ENCODE peak calls at places on chromosomes 2 and 18, in six cellular contexts. One of them, this sample, is unnamed.

GRCh38 chr18:80233201-80233835 is 14.0 kb downstream of the PARD6G start:
- DNase-seq in astrocyte of the spinal cord: no peak
- DNase-seq in heart left ventricle: no peak
- DNase-seq in mesendoderm: no peak
- DNase-seq in CD8-positive, alpha-beta T cell: no peak
- DNase-seq in coronary artery: no peak
- DNase-seq in this sample: no peak

GRCh38 chr2:121242976-121243375 is 42.0 kb downstream of the TFCP2L1 start:
- DNase-seq in astrocyte of the spinal cord: no peak
- DNase-seq in heart left ventricle: no peak
- DNase-seq in mesendoderm: no peak
- DNase-seq in CD8-positive, alpha-beta T cell: no peak
- DNase-seq in coronary artery: no peak
- DNase-seq in this sample: no peak

GRCh38 chr2:54519841-54520459 is 63.8 kb downstream of the SPTBN1 start:
- DNase-seq in astrocyte of the spinal cord: no peak
- DNase-seq in heart left ventricle: no peak
- DNase-seq in mesendoderm: no peak
- DNase-seq in CD8-positive, alpha-beta T cell: no peak
- DNase-seq in coronary artery: no peak
- DNase-seq in this sample: no peak

GRCh38 chr2:109124982-109125594 is 3.9 kb upstream of the SH3RF3 start:
- DNase-seq in astrocyte of the spinal cord: no peak
- DNase-seq in heart left ventricle: no peak
- DNase-seq in mesendoderm: peak; percentile 34
- DNase-seq in CD8-positive, alpha-beta T cell: no peak
- DNase-seq in coronary artery: no peak
- DNase-seq in this sample: no peak

GRCh38 chr2:27078267-27079194 is at the start of gene EMILIN1:
- DNase-seq in astrocyte of the spinal cord: peak; percentile 96
- DNase-seq in heart left ventricle: peak; percentile 89
- DNase-seq in mesendoderm: peak; percentile 19
- DNase-seq in CD8-positive, alpha-beta T cell: no peak
- DNase-seq in coronary artery: peak; percentile 97
- DNase-seq in this sample: no peak

GRCh38 chr2:63667132-63667531 is 78.4 kb downstream of the MDH1 start:
- DNase-seq in astrocyte of the spinal cord: no peak
- DNase-seq in heart left ventricle: no peak
- DNase-seq in mesendoderm: no peak
- DNase-seq in CD8-positive, alpha-beta T cell: no peak
- DNase-seq in coronary artery: no peak
- DNase-seq in this sample: no peak

GRCh38 chr2:66901344-66901743 is 466.4 kb downstream of the MEIS1 start:
- DNase-seq in astrocyte of the spinal cord: peak; percentile 36
- DNase-seq in heart left ventricle: peak; percentile 11
- DNase-seq in mesendoderm: no peak
- DNase-seq in CD8-positive, alpha-beta T cell: no peak
- DNase-seq in coronary artery: no peak
- DNase-seq in this sample: no peak

GRCh38 chr2:31475692-31476091 is 61.1 kb upstream of the XDH start:
- DNase-seq in astrocyte of the spinal cord: peak; percentile 43
- DNase-seq in heart left ventricle: no peak
- DNase-seq in mesendoderm: no peak
- DNase-seq in CD8-positive, alpha-beta T cell: no peak
- DNase-seq in coronary artery: no peak
- DNase-seq in this sample: no peak

GRCh38 chr18:59837586-59837985 is 62.2 kb upstream of the PMAIP1 start:
- DNase-seq in astrocyte of the spinal cord: peak; percentile 66
- DNase-seq in heart left ventricle: peak; percentile 17
- DNase-seq in mesendoderm: peak; percentile 85
- DNase-seq in CD8-positive, alpha-beta T cell: no peak
- DNase-seq in coronary artery: no peak
- DNase-seq in this sample: peak; percentile 55

GRCh38 chr2:189348369-189348768 is 92.9 kb upstream of the WDR75 start:
- DNase-seq in astrocyte of the spinal cord: no peak
- DNase-seq in heart left ventricle: no peak
- DNase-seq in mesendoderm: no peak
- DNase-seq in CD8-positive, alpha-beta T cell: no peak
- DNase-seq in coronary artery: no peak
- DNase-seq in this sample: no peak

GRCh38 chr2:155115856-155116255 is 417.4 kb downstream of the KCNJ3 start:
- DNase-seq in astrocyte of the spinal cord: no peak
- DNase-seq in heart left ventricle: no peak
- DNase-seq in mesendoderm: no peak
- DNase-seq in CD8-positive, alpha-beta T cell: no peak
- DNase-seq in coronary artery: no peak
- DNase-seq in this sample: no peak

GRCh38 chr2:232400244-232401015 is 6.2 kb upstream of the ALPG start:
- DNase-seq in astrocyte of the spinal cord: no peak
- DNase-seq in heart left ventricle: no peak
- DNase-seq in mesendoderm: no peak
- DNase-seq in CD8-positive, alpha-beta T cell: no peak
- DNase-seq in coronary artery: no peak
- DNase-seq in this sample: no peak

GRCh38 chr2:205660521-205661124 is 21.7 kb upstream of the NRP2 start:
- DNase-seq in astrocyte of the spinal cord: peak; percentile 88
- DNase-seq in heart left ventricle: peak; percentile 39
- DNase-seq in mesendoderm: no peak
- DNase-seq in CD8-positive, alpha-beta T cell: peak; percentile 38
- DNase-seq in coronary artery: no peak
- DNase-seq in this sample: peak; percentile 68

GRCh38 chr2:72222829-72223564 is 75.3 kb upstream of the CYP26B1 start:
- DNase-seq in astrocyte of the spinal cord: peak; percentile 60
- DNase-seq in heart left ventricle: no peak
- DNase-seq in mesendoderm: no peak
- DNase-seq in CD8-positive, alpha-beta T cell: no peak
- DNase-seq in coronary artery: no peak
- DNase-seq in this sample: no peak

GRCh38 chr2:69685321-69686048 is 41.9 kb upstream of the AAK1 start:
- DNase-seq in astrocyte of the spinal cord: peak; percentile 62
- DNase-seq in heart left ventricle: no peak
- DNase-seq in mesendoderm: no peak
- DNase-seq in CD8-positive, alpha-beta T cell: no peak
- DNase-seq in coronary artery: no peak
- DNase-seq in this sample: no peak

GRCh38 chr2:71256421-71256820 is 29.5 kb upstream of the PAIP2B start:
- DNase-seq in astrocyte of the spinal cord: no peak
- DNase-seq in heart left ventricle: no peak
- DNase-seq in mesendoderm: no peak
- DNase-seq in CD8-positive, alpha-beta T cell: no peak
- DNase-seq in coronary artery: no peak
- DNase-seq in this sample: no peak

GRCh38 chr2:125679903-125680302 is 976.1 kb upstream of the GYPC start:
- DNase-seq in astrocyte of the spinal cord: no peak
- DNase-seq in heart left ventricle: no peak
- DNase-seq in mesendoderm: peak; percentile 13
- DNase-seq in CD8-positive, alpha-beta T cell: no peak
- DNase-seq in coronary artery: no peak
- DNase-seq in this sample: no peak

GRCh38 chr2:223590964-223591363 is 11.2 kb downstream of the SCG2 start:
- DNase-seq in astrocyte of the spinal cord: peak; percentile 88
- DNase-seq in heart left ventricle: no peak
- DNase-seq in mesendoderm: no peak
- DNase-seq in CD8-positive, alpha-beta T cell: no peak
- DNase-seq in coronary artery: no peak
- DNase-seq in this sample: no peak

GRCh38 chr2:223314831-223315230 is 262.8 kb downstream of the KCNE4 start:
- DNase-seq in astrocyte of the spinal cord: peak; percentile 47
- DNase-seq in heart left ventricle: no peak
- DNase-seq in mesendoderm: no peak
- DNase-seq in CD8-positive, alpha-beta T cell: no peak
- DNase-seq in coronary artery: no peak
- DNase-seq in this sample: no peak

GRCh38 chr18:22503803-22504202 is 86.1 kb upstream of the CTAGE1 start:
- DNase-seq in astrocyte of the spinal cord: no peak
- DNase-seq in heart left ventricle: peak; percentile 51
- DNase-seq in mesendoderm: no peak
- DNase-seq in CD8-positive, alpha-beta T cell: no peak
- DNase-seq in coronary artery: peak; percentile 80
- DNase-seq in this sample: no peak

GRCh38 chr2:104846955-104847820 is 6.7 kb upstream of the POU3F3 start:
- DNase-seq in astrocyte of the spinal cord: peak; percentile 25
- DNase-seq in heart left ventricle: no peak
- DNase-seq in mesendoderm: no peak
- DNase-seq in CD8-positive, alpha-beta T cell: no peak
- DNase-seq in coronary artery: no peak
- DNase-seq in this sample: no peak

GRCh38 chr18:11259421-11259820 is 110.1 kb upstream of the PIEZO2 start:
- DNase-seq in astrocyte of the spinal cord: no peak
- DNase-seq in heart left ventricle: peak; percentile 48
- DNase-seq in mesendoderm: no peak
- DNase-seq in CD8-positive, alpha-beta T cell: no peak
- DNase-seq in coronary artery: no peak
- DNase-seq in this sample: no peak

GRCh38 chr2:232393556-232393955 is 13.1 kb upstream of the ALPG start:
- DNase-seq in astrocyte of the spinal cord: no peak
- DNase-seq in heart left ventricle: no peak
- DNase-seq in mesendoderm: no peak
- DNase-seq in CD8-positive, alpha-beta T cell: no peak
- DNase-seq in coronary artery: no peak
- DNase-seq in this sample: no peak

GRCh38 chr2:170375192-170375591 is 197.2 kb downstream of the MYO3B start:
- DNase-seq in astrocyte of the spinal cord: no peak
- DNase-seq in heart left ventricle: no peak
- DNase-seq in mesendoderm: no peak
- DNase-seq in CD8-positive, alpha-beta T cell: no peak
- DNase-seq in coronary artery: no peak
- DNase-seq in this sample: no peak

GRCh38 chr2:130366720-130367119 is 10.9 kb downstream of the PTPN18 start:
- DNase-seq in astrocyte of the spinal cord: no peak
- DNase-seq in heart left ventricle: no peak
- DNase-seq in mesendoderm: no peak
- DNase-seq in CD8-positive, alpha-beta T cell: no peak
- DNase-seq in coronary artery: no peak
- DNase-seq in this sample: no peak

DNA sequence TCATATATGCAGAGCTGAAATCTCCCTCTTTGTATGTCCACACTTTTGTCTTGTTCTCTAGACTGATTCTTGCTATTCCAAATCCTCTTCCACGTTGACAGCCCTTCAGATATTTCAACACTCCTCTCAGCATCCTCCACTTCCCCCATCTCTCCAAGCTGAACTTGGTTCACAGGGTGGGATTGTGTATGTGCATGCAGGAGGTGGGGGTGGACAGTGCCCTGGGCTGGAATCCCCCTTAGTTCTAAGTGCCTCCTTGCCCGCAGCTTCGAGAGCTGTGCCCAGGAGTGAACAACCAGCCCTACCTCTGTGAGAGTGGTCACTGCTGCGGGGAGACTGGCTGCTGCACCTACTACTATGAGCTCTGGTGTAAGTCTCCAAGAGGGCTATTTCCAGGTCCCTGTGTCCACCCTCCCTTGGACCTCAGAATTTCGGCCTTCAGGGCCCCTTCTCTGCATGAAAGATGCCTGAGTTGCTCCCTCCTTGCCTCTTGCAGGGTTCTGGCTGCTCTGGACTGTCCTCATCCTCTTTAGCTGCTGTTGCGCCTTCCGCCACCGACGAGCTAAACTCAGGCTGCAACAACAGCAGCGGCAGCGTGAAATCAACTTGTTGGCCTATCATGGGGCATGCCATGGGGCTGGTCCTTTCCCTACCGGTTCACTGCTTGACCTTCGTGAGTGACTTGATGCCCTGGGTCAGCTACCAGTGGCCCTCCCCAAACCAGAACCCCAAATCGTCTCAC is 1.3 kb downstream of the WBP1 start:
- DNase-seq in astrocyte of the spinal cord: no peak
- DNase-seq in heart left ventricle: no peak
- DNase-seq in mesendoderm: no peak
- DNase-seq in CD8-positive, alpha-beta T cell: no peak
- DNase-seq in coronary artery: no peak
- DNase-seq in this sample: no peak
- H3K4me3 ChIP-seq in astrocyte of the spinal cord: peak overlapping the region; percentile 89
- H3K4me3 ChIP-seq in heart left ventricle: peak overlapping the region; percentile 80
- H3K4me3 ChIP-seq in mesendoderm: no peak overlapping the region
- H3K4me3 ChIP-seq in CD8-positive, alpha-beta T cell: no peak overlapping the region
- H3K4me3 ChIP-seq in coronary artery: peak overlapping the region; percentile 80
- H3K4me3 ChIP-seq in this sample: peak overlapping the region; percentile 63

DNA sequence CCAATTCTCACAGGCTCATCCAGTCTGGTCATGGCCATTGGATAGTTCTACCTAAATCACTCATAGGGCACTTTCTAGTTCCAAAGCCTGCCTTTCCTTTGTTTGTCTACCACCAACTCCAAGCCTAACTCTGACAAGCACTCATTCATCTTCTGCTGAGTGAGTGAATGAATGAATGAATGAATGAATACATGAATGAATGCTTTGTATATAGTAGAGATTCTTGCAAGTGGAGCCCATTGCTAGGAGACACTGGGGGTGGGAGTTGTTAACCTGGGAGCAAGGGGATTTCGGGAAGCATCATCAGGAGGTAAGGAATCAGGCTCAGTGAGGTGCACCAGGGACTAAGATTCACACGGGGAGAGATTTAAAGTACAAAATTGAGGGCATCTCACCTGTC is 3.3 kb upstream of the MOCOS start:
- DNase-seq in astrocyte of the spinal cord: no peak
- DNase-seq in heart left ventricle: no peak
- DNase-seq in mesendoderm: no peak
- DNase-seq in CD8-positive, alpha-beta T cell: no peak
- DNase-seq in coronary artery: no peak
- DNase-seq in this sample: no peak
- H3K4me3 ChIP-seq in astrocyte of the spinal cord: no peak overlapping the region
- H3K4me3 ChIP-seq in heart left ventricle: no peak overlapping the region
- H3K4me3 ChIP-seq in mesendoderm: no peak overlapping the region
- H3K4me3 ChIP-seq in CD8-positive, alpha-beta T cell: no peak overlapping the region
- H3K4me3 ChIP-seq in coronary artery: no peak overlapping the region
- H3K4me3 ChIP-seq in this sample: no peak overlapping the region

GRCh38 chr2:95025406-95026319 is at the start of gene MAL:
- DNase-seq in astrocyte of the spinal cord: no peak
- DNase-seq in heart left ventricle: no peak
- DNase-seq in mesendoderm: peak; percentile 52
- DNase-seq in CD8-positive, alpha-beta T cell: peak; percentile 50
- DNase-seq in coronary artery: no peak
- DNase-seq in this sample: peak; percentile 68
- H3K4me3 ChIP-seq in astrocyte of the spinal cord: no peak within 1 kb of the TSS
- H3K4me3 ChIP-seq in heart left ventricle: peak within 1 kb of the TSS; percentile 56
- H3K4me3 ChIP-seq in mesendoderm: no peak within 1 kb of the TSS
- H3K4me3 ChIP-seq in CD8-positive, alpha-beta T cell: peak within 1 kb of the TSS; percentile 70
- H3K4me3 ChIP-seq in coronary artery: peak within 1 kb of the TSS; percentile 72
- H3K4me3 ChIP-seq in this sample: peak within 1 kb of the TSS; percentile 77

GRCh38 chr2:113174369-113174735 is 581 bp downstream of the PSD4 start:
- DNase-seq in astrocyte of the spinal cord: no peak
- DNase-seq in heart left ventricle: no peak
- DNase-seq in mesendoderm: no peak
- DNase-seq in CD8-positive, alpha-beta T cell: no peak
- DNase-seq in coronary artery: no peak
- DNase-seq in this sample: peak; percentile 56

GRCh38 chr2:113173563-113174368 is at the start of gene PSD4:
- DNase-seq in astrocyte of the spinal cord: no peak
- DNase-seq in heart left ventricle: peak; percentile 47
- DNase-seq in mesendoderm: peak; percentile 79
- DNase-seq in CD8-positive, alpha-beta T cell: peak; percentile 91
- DNase-seq in coronary artery: no peak
- DNase-seq in this sample: peak; percentile 96

GRCh38 chr2:113171359-113172075 is 2.3 kb upstream of the PSD4 start:
- DNase-seq in astrocyte of the spinal cord: no peak
- DNase-seq in heart left ventricle: no peak
- DNase-seq in mesendoderm: no peak
- DNase-seq in CD8-positive, alpha-beta T cell: no peak
- DNase-seq in coronary artery: no peak
- DNase-seq in this sample: no peak

GRCh38 chr2:113175101-113175628 is 1.4 kb downstream of the PSD4 start:
- DNase-seq in astrocyte of the spinal cord: no peak
- DNase-seq in heart left ventricle: no peak
- DNase-seq in mesendoderm: peak; percentile 32
- DNase-seq in CD8-positive, alpha-beta T cell: peak; percentile 82
- DNase-seq in coronary artery: no peak
- DNase-seq in this sample: peak; percentile 87

GRCh38 chr2:113172721-113173562 is 829 bp upstream of the PSD4 start:
- DNase-seq in astrocyte of the spinal cord: no peak
- DNase-seq in heart left ventricle: no peak
- DNase-seq in mesendoderm: no peak
- DNase-seq in CD8-positive, alpha-beta T cell: no peak
- DNase-seq in coronary artery: no peak
- DNase-seq in this sample: no peak
- H3K4me3 ChIP-seq in astrocyte of the spinal cord: no peak overlapping the region
- H3K4me3 ChIP-seq in heart left ventricle: no peak overlapping the region
- H3K4me3 ChIP-seq in mesendoderm: no peak overlapping the region
- H3K4me3 ChIP-seq in CD8-positive, alpha-beta T cell: peak overlapping the region; percentile 91
- H3K4me3 ChIP-seq in coronary artery: no peak overlapping the region
- H3K4me3 ChIP-seq in this sample: peak overlapping the region; percentile 94